ENCODE peak calls at places on chromosomes 2 and 18, in five cellular contexts. T is small intestine, D is gastrocnemius medialis, S is GM23338, Z is endodermal cell. O is an unnamed sample. For H3K4me1, the result is how much of the 10 kb centered on the place peaks cover.

GRCh38 chr2:31446848-31447247 is 32.3 kb upstream of the XDH start:
- DNase-seq in T (no peak), D (no peak), S (no peak), Z (no peak), O (no peak)

GRCh38 chr2:26316041-26316440 is 29.9 kb upstream of the SELENOI start:
- DNase-seq in Z (peak), D (no peak), T (peak), S (peak), O (no peak)

GRCh38 chr18:30376515-30376914 is 666.0 kb downstream of the DSC3 start:
- DNase-seq in S (peak), Z (peak), D (no peak), T (no peak), O (no peak)

GRCh38 chr2:144554811-144555210 is 34.9 kb upstream of the ZEB2 start:
- DNase-seq in T (no peak), D (no peak), S (no peak), Z (no peak), O (no peak)

GRCh38 chr2:238240761-238241711 is 1.2 kb upstream of the HES6 start:
- DNase-seq in T (peak), Z (peak), S (peak), D (peak), O (no peak)

GRCh38 chr18:26021061-26021754 is 69.2 kb downstream of the SS18 start:
- DNase-seq in D (no peak), T (no peak), S (no peak), Z (no peak), O (no peak)

GRCh38 chr18:57075716-57076400 is 71.0 kb upstream of the BOD1L2 start:
- DNase-seq in D (no peak), T (no peak), S (peak), Z (peak), O (no peak)

GRCh38 chr2:203685081-203685621 is 21.3 kb upstream of the CD28 start:
- DNase-seq in D (no peak), Z (no peak), T (no peak), S (no peak), O (no peak)

GRCh38 chr2:147045113-147045512 is 799.7 kb upstream of the ACVR2A start:
- DNase-seq in T (peak), S (peak), D (peak), Z (peak), O (no peak)

GRCh38 chr2:29117636-29118303 is 2.6 kb downstream of the CLIP4 start:
- DNase-seq in Z (no peak), D (no peak), T (no peak), S (no peak), O (no peak)

GRCh38 chr2:106207246-106207645 is 13.1 kb upstream of the UXS1 start:
- DNase-seq in S (no peak), Z (no peak), T (no peak), D (no peak), O (no peak)
- H3K27ac ChIP-seq in S (no peak), Z (no peak), T (no peak), D (no peak), O (no peak)

GRCh38 chr18:48833701-48834394 is 116.9 kb downstream of the SMAD7 start:
- DNase-seq in T (peak), Z (peak), D (peak), S (no peak), O (peak)
- H3K4me1 ChIP-seq in T (under half), Z (under half), D (under half), S (under half), O (under half)

GRCh38 chr2:60550984-60551240 is 2.5 kb downstream of the BCL11A start:
- DNase-seq in Z (no peak), T (no peak), S (no peak), D (no peak), O (no peak)
- H3K4me3 ChIP-seq in Z (peak), T (peak), S (peak), D (peak), O (peak)

DNA sequence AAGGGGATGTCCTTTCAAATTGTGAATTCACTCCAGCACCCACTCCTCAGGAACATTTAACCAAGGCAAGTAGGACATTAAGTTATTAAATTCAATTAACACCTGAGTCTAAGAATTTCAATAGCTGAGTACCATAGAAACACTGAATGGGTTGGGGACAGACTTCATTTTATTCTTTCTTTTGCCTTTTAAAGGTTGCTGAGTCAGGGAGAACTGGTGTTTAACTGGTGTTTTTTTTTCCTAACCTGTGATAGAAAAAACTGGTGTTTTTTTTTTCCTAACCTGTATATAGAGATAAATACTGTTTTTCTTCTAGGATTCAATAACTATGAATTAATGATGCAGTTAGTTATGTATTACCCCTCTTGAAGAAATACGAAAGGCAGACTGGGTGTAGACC is 38.9 kb downstream of the TTC27 start:
- DNase-seq in Z (no peak), S (no peak), T (no peak), D (no peak), O (no peak)
- H3K27ac ChIP-seq in Z (no peak), S (no peak), T (no peak), D (no peak), O (no peak)

GRCh38 chr2:97745474-97746172 is 32.2 kb downstream of the ZAP70 start:
- DNase-seq in Z (no peak), T (peak), S (no peak), D (no peak), O (no peak)
- H3K4me1 ChIP-seq in Z (under half), T (under half), S (under half), D (under half), O (under half)

GRCh38 chr2:135052997-135053474 is 944 bp downstream of the RAB3GAP1 start:
- DNase-seq in T (peak), Z (peak), D (no peak), S (peak), O (no peak)

GRCh38 chr2:135056790-135057189 is 4.7 kb downstream of the RAB3GAP1 start:
- DNase-seq in D (no peak), S (peak), T (no peak), Z (no peak), O (no peak)

GRCh38 chr2:135059577-135059976 is 7.5 kb downstream of the RAB3GAP1 start:
- DNase-seq in D (no peak), T (no peak), Z (no peak), S (no peak), O (no peak)

GRCh38 chr2:135052042-135052876 is at the start of gene RAB3GAP1:
- DNase-seq in S (peak), Z (peak), T (peak), D (peak), O (peak)

GRCh38 chr2:135055182-135055786 is 3.2 kb downstream of the RAB3GAP1 start:
- DNase-seq in Z (no peak), T (no peak), D (no peak), S (no peak), O (no peak)
- H3K4me3 ChIP-seq in Z (no peak), T (no peak), D (no peak), S (no peak), O (no peak)

O was measured in tibial artery.